ENCODE peak calls at places on chromosomes 1 and 21, in ten cellular contexts. E is endothelial cell; S is germinal center; C is midbrain; T is EL; Q is activated CD4-positive, alpha-beta T cell treated with anti-CD3 and anti-CD28 coated beads for 24 hours; A is naive thymus-derived CD8-positive, alpha-beta T cell; F is CD8-positive, alpha-beta T cell; D is stimulated activated naive CD8-positive, alpha-beta T cell treated with anti-CD3 and anti-CD28 coated beads, Interleukin-15, amount 100 ng/mL, for 72 hours; R is neuronal stem cell. N is an unnamed sample.

GRCh38 chr1:119587328-119587727 is 60.7 kb downstream of the ZNF697 start:
- DNase-seq in E (no peak), S (no peak), C (no peak), T (peak), Q (no peak), A (no peak), F (no peak), D (no peak), R (no peak), N (no peak)

GRCh38 chr1:168469690-168470089 is 74.1 kb downstream of the XCL2 start:
- DNase-seq in E (no peak), S (no peak), C (no peak), T (peak), Q (peak), A (no peak), F (peak), D (peak), R (no peak), N (peak)

GRCh38 chr1:13855554-13855953 is 155.6 kb downstream of the PRDM2 start:
- DNase-seq in E (no peak), S (no peak), C (no peak), T (no peak), Q (no peak), A (no peak), F (no peak), D (no peak), R (no peak), N (no peak)

GRCh38 chr1:161502641-161503393 is 2.4 kb upstream of the FCGR2A start:
- DNase-seq in E (no peak), S (no peak), C (no peak), T (peak), Q (no peak), A (no peak), F (no peak), D (no peak), R (no peak), N (no peak)

GRCh38 chr1:3413975-3414710 is 40.3 kb upstream of the ARHGEF16 start:
- DNase-seq in E (no peak), S (no peak), C (no peak), T (no peak), Q (no peak), A (no peak), F (no peak), D (no peak), R (no peak), N (no peak)

GRCh38 chr21:42599962-42600361 is 53.5 kb upstream of the PDE9A start:
- DNase-seq in E (no peak), S (no peak), C (no peak), T (no peak), Q (no peak), A (no peak), F (no peak), D (no peak), R (no peak), N (no peak)

GRCh38 chr1:53153752-53154151 is 11.3 kb upstream of the SLC1A7 start:
- DNase-seq in E (no peak), S (no peak), C (no peak), T (no peak), Q (no peak), A (no peak), F (no peak), D (no peak), R (no peak), N (no peak)

GRCh38 chr1:211870156-211870555 is 39.6 kb upstream of the LPGAT1 start:
- DNase-seq in E (no peak), S (no peak), C (no peak), T (peak), Q (no peak), A (no peak), F (no peak), D (no peak), R (no peak), N (no peak)

GRCh38 chr1:176903474-176903873 is 261.0 kb downstream of the ASTN1 start:
- DNase-seq in E (no peak), S (no peak), C (no peak), T (peak), Q (no peak), A (no peak), F (no peak), D (no peak), R (no peak), N (no peak)

GRCh38 chr1:207903053-207903452 is 7.9 kb downstream of the CD34 start:
- DNase-seq in E (no peak), S (no peak), C (no peak), T (no peak), Q (no peak), A (no peak), F (no peak), D (no peak), R (no peak), N (no peak)

GRCh38 chr1:179178135-179178630 is 51.3 kb downstream of the ABL2 start:
- DNase-seq in E (no peak), S (no peak), C (no peak), T (peak), Q (no peak), A (no peak), F (no peak), D (no peak), R (no peak), N (no peak)

GRCh38 chr1:154344977-154345837 is 19.9 kb downstream of the ATP8B2 start:
- DNase-seq in E (peak), S (no peak), C (no peak), T (peak), Q (peak), A (peak), F (peak), D (peak), R (no peak), N (peak)

GRCh38 chr21:43703068-43703880 is 15.7 kb upstream of the PDXK start:
- DNase-seq in E (no peak), S (no peak), C (peak), T (peak), Q (no peak), A (no peak), F (peak), D (no peak), R (no peak), N (peak)